ENCODE peak calls at places on chromosomes 13 and 19, in ten cellular contexts. N, M, A, S, Y, X, G, F, B and U are unnamed samples.

GRCh38 chr19:14413765-14414171 is 5.4 kb downstream of the DDX39A start:
- DNase-seq in S (no peak), Y (peak), N (no peak), X (no peak), M (no peak), F (no peak), A (no peak), B (no peak), G (peak), U (no peak)

GRCh38 chr19:57152921-57153320 is 7.9 kb upstream of the ZIM3 start:
- DNase-seq in Y (no peak), X (no peak), G (no peak), N (no peak), B (no peak), M (no peak), A (no peak), F (no peak), S (no peak), U (no peak)

GRCh38 chr13:48505597-48506091 is 27.2 kb downstream of the RCBTB2 start:
- DNase-seq in M (peak), G (no peak), F (no peak), N (no peak), S (no peak), B (no peak), X (peak), Y (no peak), A (no peak), U (no peak)

GRCh38 chr13:39349391-39349790 is 253.6 kb downstream of the LHFPL6 start:
- DNase-seq in M (no peak), G (no peak), A (no peak), S (no peak), X (no peak), N (no peak), B (no peak), F (no peak), Y (no peak), U (no peak)

GRCh38 chr19:45790942-45791341 is 1.7 kb downstream of the DMWD start:
- DNase-seq in G (no peak), Y (no peak), F (no peak), N (no peak), A (no peak), S (no peak), B (no peak), X (no peak), M (peak), U (no peak)

GRCh38 chr13:23159205-23159586 is 21.6 kb upstream of the SGCG start:
- DNase-seq in G (peak), Y (no peak), X (no peak), M (peak), N (peak), S (no peak), B (no peak), A (no peak), F (peak), U (no peak)

GRCh38 chr13:102401305-102401704 is 543 bp downstream of the FGF14 start:
- DNase-seq in S (peak), B (no peak), N (no peak), F (no peak), X (no peak), M (no peak), A (no peak), Y (no peak), G (no peak), U (no peak)

GRCh38 chr19:18699403-18700054 is 16.0 kb downstream of the CRTC1 start:
- DNase-seq in N (no peak), S (no peak), Y (no peak), F (no peak), X (no peak), G (no peak), A (no peak), B (no peak), M (no peak), U (no peak)

GRCh38 chr19:57103573-57104277 is 16.1 kb upstream of the USP29 start:
- DNase-seq in X (peak), B (no peak), N (no peak), M (peak), G (peak), F (peak), S (peak), A (peak), Y (peak), U (peak)

GRCh38 chr13:62336507-62336906 is 920.9 kb upstream of the PCDH20 start:
- DNase-seq in N (no peak), Y (no peak), A (no peak), M (no peak), F (no peak), G (no peak), X (no peak), S (no peak), B (no peak), U (no peak)

GRCh38 chr13:37194428-37194861 is 89.0 kb upstream of the CSNK1A1L start:
- DNase-seq in Y (peak), A (peak), G (no peak), X (no peak), B (no peak), S (no peak), F (no peak), M (no peak), N (no peak), U (no peak)

GRCh38 chr13:40130871-40131636 is 475.6 kb downstream of the COG6 start:
- DNase-seq in M (peak), A (peak), S (no peak), B (no peak), X (no peak), G (no peak), F (peak), Y (no peak), N (no peak), U (no peak)

GRCh38 chr13:109408596-109409382 is 377.6 kb downstream of the IRS2 start:
- DNase-seq in X (no peak), M (no peak), S (no peak), G (no peak), Y (no peak), F (no peak), A (no peak), B (no peak), N (no peak), U (no peak)

GRCh38 chr13:95497307-95497943 is 55.1 kb upstream of the CLDN10 start:
- DNase-seq in N (no peak), F (no peak), B (no peak), S (no peak), Y (no peak), X (no peak), M (no peak), G (no peak), A (no peak), U (no peak)

GRCh38 chr13:110713981-110714797 is 689 bp downstream of the ING1 start:
- DNase-seq in Y (peak), B (no peak), N (peak), A (peak), G (peak), F (peak), M (peak), X (peak), S (peak), U (peak)

GRCh38 chr13:73421310-73421912 is 362.6 kb downstream of the KLF5 start:
- DNase-seq in X (no peak), N (no peak), G (no peak), F (no peak), B (no peak), Y (no peak), M (peak), S (no peak), A (peak), U (no peak)

GRCh38 chr19:55336101-55336500 is 3.6 kb upstream of the KMT5C start:
- DNase-seq in S (no peak), Y (no peak), M (no peak), N (no peak), F (no peak), G (no peak), A (no peak), B (no peak), X (no peak), U (no peak)

GRCh38 chr13:51019026-51019425 is 92.0 kb downstream of the C13orf42 start:
- DNase-seq in G (no peak), F (no peak), N (no peak), B (no peak), M (no peak), S (no peak), Y (no peak), X (no peak), A (no peak), U (no peak)

GRCh38 chr19:48970923-48971395 is 5.8 kb downstream of the FTL start:
- DNase-seq in N (peak), A (peak), S (peak), F (peak), Y (peak), G (peak), M (peak), B (peak), X (peak), U (peak)

GRCh38 chr13:114102521-114103288 is 29.7 kb downstream of the RASA3 start:
- DNase-seq in G (no peak), S (no peak), N (no peak), Y (no peak), X (no peak), B (no peak), M (no peak), F (no peak), A (no peak), U (no peak)

GRCh38 chr13:44331446-44331845 is 42.2 kb upstream of the SERP2 start:
- DNase-seq in G (no peak), F (no peak), M (peak), X (no peak), B (no peak), S (no peak), A (no peak), Y (no peak), N (no peak), U (no peak)

GRCh38 chr13:83929147-83929546 is 46.9 kb upstream of the SLITRK1 start:
- DNase-seq in X (no peak), F (no peak), N (no peak), B (no peak), Y (no peak), S (no peak), M (no peak), A (no peak), G (peak), U (no peak)

GRCh38 chr13:39119422-39119821 is 81.2 kb downstream of the NHLRC3 start:
- DNase-seq in X (no peak), B (no peak), G (no peak), Y (no peak), N (no peak), M (no peak), A (no peak), S (no peak), F (no peak), U (no peak)